ENCODE peak calls at places on chromosomes 2 and 18, in seven cellular contexts. E is neural progenitor cell, B is lower lobe of right lung, V is NCI-H510A treated with DMSO at 0.1 percent for 48 hours, Y is progenitor cell of endocrine pancreas, T is aorta, Z is endothelial cell. L is an unnamed sample.

GRCh38 chr2:241878007-241878970 is 8.8 kb downstream of the RTP5 start:
- DNase-seq in E (peak), B (peak), V (peak), Y (peak), T (peak), Z (peak), L (peak)

GRCh38 chr2:115208493-115209164 is 766.2 kb downstream of the DPP10 start:
- DNase-seq in E (no peak), B (no peak), V (no peak), Y (no peak), T (no peak), Z (no peak), L (no peak)

GRCh38 chr2:20491739-20492531 is 45.1 kb downstream of the RHOB start:
- DNase-seq in E (no peak), B (no peak), V (no peak), Y (no peak), T (no peak), Z (no peak), L (peak)

GRCh38 chr18:37964885-37965571 is 399.4 kb upstream of the CELF4 start:
- DNase-seq in E (no peak), B (no peak), V (no peak), Y (no peak), T (no peak), Z (no peak), L (no peak)

GRCh38 chr2:109726666-109727270 is 67.3 kb upstream of the RGPD5 start:
- DNase-seq in E (no peak), B (no peak), V (no peak), Y (no peak), T (no peak), Z (no peak), L (no peak)

GRCh38 chr18:41060967-41061366 is 894.1 kb upstream of the PIK3C3 start:
- DNase-seq in E (no peak), B (no peak), V (no peak), Y (no peak), T (no peak), Z (no peak), L (no peak)

GRCh38 chr18:59233017-59233410 is 13.1 kb downstream of the GRP start:
- DNase-seq in E (no peak), B (no peak), V (no peak), Y (no peak), T (no peak), Z (no peak), L (no peak)

GRCh38 chr18:23487738-23488625 is 15.3 kb upstream of the RMC1 start:
- DNase-seq in E (no peak), B (peak), V (no peak), Y (no peak), T (peak), Z (no peak), L (no peak)

GRCh38 chr2:191500566-191501389 is 177.2 kb upstream of the NABP1 start:
- DNase-seq in E (no peak), B (no peak), V (no peak), Y (no peak), T (no peak), Z (no peak), L (no peak)

GRCh38 chr2:239239607-239240479 is 161.0 kb downstream of the HDAC4 start:
- DNase-seq in E (peak), B (no peak), V (peak), Y (no peak), T (no peak), Z (peak), L (peak)

GRCh38 chr18:8721716-8722115 is 16.4 kb downstream of the MTCL1 start:
- DNase-seq in E (no peak), B (no peak), V (no peak), Y (no peak), T (no peak), Z (no peak), L (no peak)

GRCh38 chr2:23363268-23363667 is 21.7 kb upstream of the KLHL29 start:
- DNase-seq in E (no peak), B (no peak), V (no peak), Y (no peak), T (no peak), Z (no peak), L (no peak)

GRCh38 chr18:2979871-2980606 is 32.9 kb downstream of the LPIN2 start:
- DNase-seq in E (no peak), B (peak), V (no peak), Y (no peak), T (no peak), Z (no peak), L (no peak)

GRCh38 chr2:225011585-225011984 is 30.7 kb downstream of the DOCK10 start:
- DNase-seq in E (no peak), B (no peak), V (no peak), Y (no peak), T (no peak), Z (no peak), L (no peak)

GRCh38 chr2:217102941-217103340 is 243.1 kb upstream of the TNP1 start:
- DNase-seq in E (no peak), B (no peak), V (no peak), Y (no peak), T (no peak), Z (no peak), L (no peak)

GRCh38 chr2:217695033-217695520 is 307.7 kb downstream of the TNS1 start:
- DNase-seq in E (no peak), B (no peak), V (no peak), Y (no peak), T (no peak), Z (no peak), L (no peak)

GRCh38 chr2:26772064-26773001 is 8.2 kb downstream of the SLC35F6 start:
- DNase-seq in E (no peak), B (peak), V (no peak), Y (no peak), T (peak), Z (no peak), L (peak)

GRCh38 chr2:2057125-2057721 is 273.9 kb downstream of the MYT1L start:
- DNase-seq in E (no peak), B (peak), V (no peak), Y (no peak), T (peak), Z (peak), L (peak)

GRCh38 chr18:76457475-76457874 is 37.6 kb downstream of the ZNF516 start:
- DNase-seq in E (no peak), B (no peak), V (no peak), Y (no peak), T (peak), Z (no peak), L (no peak)

GRCh38 chr2:143121079-143121478 is 8.1 kb upstream of the ARHGAP15 start:
- DNase-seq in E (no peak), B (no peak), V (no peak), Y (no peak), T (no peak), Z (no peak), L (no peak)

GRCh38 chr2:39547811-39548719 is 111.0 kb upstream of the MAP4K3 start:
- DNase-seq in E (no peak), B (no peak), V (no peak), Y (no peak), T (no peak), Z (no peak), L (no peak)

L was measured in left ventricle myocardium superior.